ENCODE peak calls at places on chromosome 13, in ten cellular contexts. One of them, this sample, is unnamed.

GRCh38 chr13:112102243-112102642 is 35.3 kb downstream of the SOX1 start:
- DNase-seq in keratinocyte: no peak
- DNase-seq in cardiac muscle cell: peak; percentile 57
- DNase-seq in H1: no peak
- DNase-seq in aorta: no peak
- DNase-seq in HepG2: peak; percentile 6
- DNase-seq in GM23338: peak; percentile 19
- DNase-seq in CD4-positive, alpha-beta memory T cell: no peak
- DNase-seq in ascending aorta: no peak
- DNase-seq in OCI-LY7: no peak
- DNase-seq in this sample: peak; percentile 45

GRCh38 chr13:97878421-97879375 is 74.8 kb upstream of the IPO5 start:
- DNase-seq in keratinocyte: no peak
- DNase-seq in cardiac muscle cell: no peak
- DNase-seq in H1: no peak
- DNase-seq in aorta: no peak
- DNase-seq in HepG2: no peak
- DNase-seq in GM23338: no peak
- DNase-seq in CD4-positive, alpha-beta memory T cell: no peak
- DNase-seq in ascending aorta: no peak
- DNase-seq in OCI-LY7: no peak
- DNase-seq in this sample: peak; percentile 93

GRCh38 chr13:25136872-25137623 is 35.0 kb downstream of the AMER2 start:
- DNase-seq in keratinocyte: no peak
- DNase-seq in cardiac muscle cell: no peak
- DNase-seq in H1: no peak
- DNase-seq in aorta: no peak
- DNase-seq in HepG2: no peak
- DNase-seq in GM23338: peak; percentile 73
- DNase-seq in CD4-positive, alpha-beta memory T cell: no peak
- DNase-seq in ascending aorta: no peak
- DNase-seq in OCI-LY7: no peak
- DNase-seq in this sample: no peak

GRCh38 chr13:48235100-48235813 is 2.3 kb downstream of the ITM2B start:
- DNase-seq in keratinocyte: no peak
- DNase-seq in cardiac muscle cell: peak; percentile 52
- DNase-seq in H1: no peak
- DNase-seq in aorta: no peak
- DNase-seq in HepG2: no peak
- DNase-seq in GM23338: peak; percentile 65
- DNase-seq in CD4-positive, alpha-beta memory T cell: no peak
- DNase-seq in ascending aorta: no peak
- DNase-seq in OCI-LY7: peak; percentile 19
- DNase-seq in this sample: no peak

GRCh38 chr13:33057019-33057785 is 41.0 kb downstream of the KL start:
- DNase-seq in keratinocyte: no peak
- DNase-seq in cardiac muscle cell: no peak
- DNase-seq in H1: no peak
- DNase-seq in aorta: no peak
- DNase-seq in HepG2: peak; percentile 29
- DNase-seq in GM23338: peak; percentile 58
- DNase-seq in CD4-positive, alpha-beta memory T cell: no peak
- DNase-seq in ascending aorta: no peak
- DNase-seq in OCI-LY7: peak; percentile 4
- DNase-seq in this sample: no peak

GRCh38 chr13:39461685-39462266 is 141.2 kb downstream of the LHFPL6 start:
- DNase-seq in keratinocyte: no peak
- DNase-seq in cardiac muscle cell: no peak
- DNase-seq in H1: no peak
- DNase-seq in aorta: no peak
- DNase-seq in HepG2: no peak
- DNase-seq in GM23338: no peak
- DNase-seq in CD4-positive, alpha-beta memory T cell: no peak
- DNase-seq in ascending aorta: no peak
- DNase-seq in OCI-LY7: no peak
- DNase-seq in this sample: peak; percentile 61

GRCh38 chr13:45728759-45729158 is 26.6 kb downstream of the CBY2 start:
- DNase-seq in keratinocyte: no peak
- DNase-seq in cardiac muscle cell: peak; percentile 46
- DNase-seq in H1: peak; percentile 36
- DNase-seq in aorta: no peak
- DNase-seq in HepG2: peak; percentile 57
- DNase-seq in GM23338: peak; percentile 89
- DNase-seq in CD4-positive, alpha-beta memory T cell: no peak
- DNase-seq in ascending aorta: no peak
- DNase-seq in OCI-LY7: peak; percentile 29
- DNase-seq in this sample: no peak

GRCh38 chr13:39405107-39405506 is 197.9 kb downstream of the LHFPL6 start:
- DNase-seq in keratinocyte: no peak
- DNase-seq in cardiac muscle cell: no peak
- DNase-seq in H1: no peak
- DNase-seq in aorta: no peak
- DNase-seq in HepG2: no peak
- DNase-seq in GM23338: no peak
- DNase-seq in CD4-positive, alpha-beta memory T cell: no peak
- DNase-seq in ascending aorta: no peak
- DNase-seq in OCI-LY7: no peak
- DNase-seq in this sample: no peak

GRCh38 chr13:94054159-94054558 is 425.3 kb downstream of the DCT start:
- DNase-seq in keratinocyte: no peak
- DNase-seq in cardiac muscle cell: peak; percentile 47
- DNase-seq in H1: no peak
- DNase-seq in aorta: peak; percentile 31
- DNase-seq in HepG2: no peak
- DNase-seq in GM23338: no peak
- DNase-seq in CD4-positive, alpha-beta memory T cell: no peak
- DNase-seq in ascending aorta: no peak
- DNase-seq in OCI-LY7: peak; percentile 14
- DNase-seq in this sample: no peak

GRCh38 chr13:95296326-95296939 is 4.8 kb downstream of the ABCC4 start:
- DNase-seq in keratinocyte: no peak
- DNase-seq in cardiac muscle cell: peak; percentile 51
- DNase-seq in H1: no peak
- DNase-seq in aorta: no peak
- DNase-seq in HepG2: peak; percentile 56
- DNase-seq in GM23338: peak; percentile 80
- DNase-seq in CD4-positive, alpha-beta memory T cell: no peak
- DNase-seq in ascending aorta: no peak
- DNase-seq in OCI-LY7: peak; percentile 11
- DNase-seq in this sample: no peak

GRCh38 chr13:23790591-23791170 is 98.5 kb downstream of the MIPEP start:
- DNase-seq in keratinocyte: no peak
- DNase-seq in cardiac muscle cell: no peak
- DNase-seq in H1: no peak
- DNase-seq in aorta: no peak
- DNase-seq in HepG2: no peak
- DNase-seq in GM23338: no peak
- DNase-seq in CD4-positive, alpha-beta memory T cell: no peak
- DNase-seq in ascending aorta: no peak
- DNase-seq in OCI-LY7: no peak
- DNase-seq in this sample: peak; percentile 3

GRCh38 chr13:38684714-38685113 is 2.2 kb upstream of the FREM2 start:
- DNase-seq in keratinocyte: no peak
- DNase-seq in cardiac muscle cell: peak; percentile 31
- DNase-seq in H1: no peak
- DNase-seq in aorta: no peak
- DNase-seq in HepG2: no peak
- DNase-seq in GM23338: no peak
- DNase-seq in CD4-positive, alpha-beta memory T cell: no peak
- DNase-seq in ascending aorta: no peak
- DNase-seq in OCI-LY7: no peak
- DNase-seq in this sample: no peak

GRCh38 chr13:45490068-45490467 is 25.3 kb downstream of the COG3 start:
- DNase-seq in keratinocyte: no peak
- DNase-seq in cardiac muscle cell: peak; percentile 11
- DNase-seq in H1: no peak
- DNase-seq in aorta: no peak
- DNase-seq in HepG2: peak; percentile 25
- DNase-seq in GM23338: peak; percentile 56
- DNase-seq in CD4-positive, alpha-beta memory T cell: peak; percentile 30
- DNase-seq in ascending aorta: no peak
- DNase-seq in OCI-LY7: peak; percentile 13
- DNase-seq in this sample: no peak

GRCh38 chr13:60091573-60091972 is 72.2 kb downstream of the DIAPH3 start:
- DNase-seq in keratinocyte: no peak
- DNase-seq in cardiac muscle cell: no peak
- DNase-seq in H1: no peak
- DNase-seq in aorta: no peak
- DNase-seq in HepG2: no peak
- DNase-seq in GM23338: no peak
- DNase-seq in CD4-positive, alpha-beta memory T cell: no peak
- DNase-seq in ascending aorta: no peak
- DNase-seq in OCI-LY7: no peak
- DNase-seq in this sample: no peak

GRCh38 chr13:30376426-30377311 is 45.6 kb upstream of the UBE2L5 start:
- DNase-seq in keratinocyte: no peak
- DNase-seq in cardiac muscle cell: peak; percentile 92
- DNase-seq in H1: no peak
- DNase-seq in aorta: no peak
- DNase-seq in HepG2: no peak
- DNase-seq in GM23338: peak; percentile 47
- DNase-seq in CD4-positive, alpha-beta memory T cell: peak; percentile 77
- DNase-seq in ascending aorta: no peak
- DNase-seq in OCI-LY7: peak; percentile 84
- DNase-seq in this sample: no peak

GRCh38 chr13:33353210-33353609 is 67.7 kb upstream of the STARD13 start:
- DNase-seq in keratinocyte: no peak
- DNase-seq in cardiac muscle cell: no peak
- DNase-seq in H1: no peak
- DNase-seq in aorta: no peak
- DNase-seq in HepG2: no peak
- DNase-seq in GM23338: no peak
- DNase-seq in CD4-positive, alpha-beta memory T cell: no peak
- DNase-seq in ascending aorta: peak; percentile 78
- DNase-seq in OCI-LY7: peak; percentile 15
- DNase-seq in this sample: no peak

GRCh38 chr13:110197041-110197440 is 109.9 kb downstream of the COL4A1 start:
- DNase-seq in keratinocyte: no peak
- DNase-seq in cardiac muscle cell: no peak
- DNase-seq in H1: no peak
- DNase-seq in aorta: no peak
- DNase-seq in HepG2: peak; percentile 72
- DNase-seq in GM23338: no peak
- DNase-seq in CD4-positive, alpha-beta memory T cell: no peak
- DNase-seq in ascending aorta: peak; percentile 49
- DNase-seq in OCI-LY7: no peak
- DNase-seq in this sample: no peak
- H3K36me3 ChIP-seq in keratinocyte: peaks cover 15% of the 10 kb centered on the region
- H3K36me3 ChIP-seq in cardiac muscle cell: no peaks in the 10 kb centered on the region
- H3K36me3 ChIP-seq in H1: no peaks in the 10 kb centered on the region
- H3K36me3 ChIP-seq in aorta: peaks cover 10% of the 10 kb centered on the region
- H3K36me3 ChIP-seq in HepG2: no peaks in the 10 kb centered on the region
- H3K36me3 ChIP-seq in GM23338: no peaks in the 10 kb centered on the region
- H3K36me3 ChIP-seq in CD4-positive, alpha-beta memory T cell: no peaks in the 10 kb centered on the region
- H3K36me3 ChIP-seq in ascending aorta: peaks cover 84% of the 10 kb centered on the region
- H3K36me3 ChIP-seq in OCI-LY7: no peaks in the 10 kb centered on the region
- H3K36me3 ChIP-seq in this sample: peaks cover 79% of the 10 kb centered on the region

DNA sequence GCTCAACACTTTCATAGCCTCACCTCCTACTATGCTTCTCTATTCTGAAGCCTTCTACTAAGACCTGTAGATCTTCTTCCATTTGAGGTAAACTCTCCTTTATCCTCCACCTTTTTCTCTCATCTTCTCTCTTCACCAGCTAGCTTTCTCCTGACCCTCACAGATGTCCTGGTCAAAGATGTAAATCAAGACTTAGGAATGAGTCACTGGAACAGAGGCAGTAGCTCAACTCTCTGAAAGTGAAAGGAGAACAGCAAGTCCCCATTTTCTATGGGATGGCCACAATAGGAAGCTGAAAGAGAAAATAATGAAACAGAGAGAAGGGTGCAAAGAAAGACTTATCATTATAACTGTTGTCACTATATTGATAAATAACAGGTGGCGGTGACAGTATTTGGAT is 86.1 kb upstream of the DOCK9 start:
- DNase-seq in keratinocyte: no peak
- DNase-seq in cardiac muscle cell: no peak
- DNase-seq in H1: no peak
- DNase-seq in aorta: no peak
- DNase-seq in HepG2: no peak
- DNase-seq in GM23338: no peak
- DNase-seq in CD4-positive, alpha-beta memory T cell: no peak
- DNase-seq in ascending aorta: no peak
- DNase-seq in OCI-LY7: no peak
- DNase-seq in this sample: no peak
- H3K4me3 ChIP-seq in keratinocyte: no peak overlapping the region
- H3K4me3 ChIP-seq in cardiac muscle cell: no peak overlapping the region
- H3K4me3 ChIP-seq in H1: no peak overlapping the region
- H3K4me3 ChIP-seq in aorta: no peak overlapping the region
- H3K4me3 ChIP-seq in HepG2: no peak overlapping the region
- H3K4me3 ChIP-seq in GM23338: no peak overlapping the region
- H3K4me3 ChIP-seq in CD4-positive, alpha-beta memory T cell: no peak overlapping the region
- H3K4me3 ChIP-seq in ascending aorta: no peak overlapping the region
- H3K4me3 ChIP-seq in OCI-LY7: no peak overlapping the region
- H3K4me3 ChIP-seq in this sample: no peak overlapping the region

DNA sequence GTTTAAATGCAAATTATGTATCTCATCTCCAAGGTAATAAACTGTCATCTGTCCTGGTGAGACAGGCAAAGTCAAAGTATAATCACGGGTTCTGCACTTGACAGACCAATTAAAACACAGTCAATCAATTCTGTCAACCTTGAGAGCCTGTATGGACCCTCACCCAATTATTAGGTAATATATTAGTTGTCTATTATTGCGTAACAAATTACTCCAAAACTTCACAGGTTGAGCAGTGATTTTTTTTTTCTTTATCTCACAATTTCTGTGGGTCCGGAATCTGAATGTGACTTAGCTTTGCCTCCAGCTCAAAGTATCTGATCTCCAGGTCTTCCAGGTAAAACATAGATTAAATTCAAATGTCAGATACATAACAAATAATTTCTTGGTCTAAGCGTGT is 707.4 kb upstream of the ARGLU1 start:
- DNase-seq in keratinocyte: no peak
- DNase-seq in cardiac muscle cell: no peak
- DNase-seq in H1: no peak
- DNase-seq in aorta: no peak
- DNase-seq in HepG2: no peak
- DNase-seq in GM23338: no peak
- DNase-seq in CD4-positive, alpha-beta memory T cell: no peak
- DNase-seq in ascending aorta: no peak
- DNase-seq in OCI-LY7: no peak
- DNase-seq in this sample: no peak
- H3K27ac ChIP-seq in keratinocyte: no peak overlapping the region
- H3K27ac ChIP-seq in cardiac muscle cell: no peak overlapping the region
- H3K27ac ChIP-seq in H1: no peak overlapping the region
- H3K27ac ChIP-seq in aorta: no peak overlapping the region
- H3K27ac ChIP-seq in HepG2: no peak overlapping the region
- H3K27ac ChIP-seq in GM23338: no peak overlapping the region
- H3K27ac ChIP-seq in CD4-positive, alpha-beta memory T cell: no peak overlapping the region
- H3K27ac ChIP-seq in ascending aorta: no peak overlapping the region
- H3K27ac ChIP-seq in OCI-LY7: no peak overlapping the region
- H3K27ac ChIP-seq in this sample: no peak overlapping the region

DNA sequence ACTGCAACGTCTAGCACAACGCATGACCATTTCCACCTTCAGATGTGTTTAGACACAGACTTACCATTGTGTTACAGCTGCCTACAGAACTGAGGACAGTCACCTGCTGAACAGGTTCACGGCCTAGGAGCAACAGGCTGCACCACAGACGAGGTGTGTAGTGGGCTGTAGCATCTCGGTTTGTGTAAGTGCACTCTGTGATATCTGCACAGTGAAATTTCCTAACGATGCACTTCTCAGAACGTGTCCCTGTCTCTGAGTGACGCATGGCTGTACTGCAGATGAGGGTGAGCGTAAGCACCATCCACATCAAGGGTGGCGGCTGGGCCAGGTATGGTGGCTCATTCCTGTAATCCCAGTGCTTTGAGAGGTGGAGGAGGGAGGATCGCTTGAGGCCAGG is 15.2 kb downstream of the DCUN1D2 start:
- DNase-seq in keratinocyte: no peak
- DNase-seq in cardiac muscle cell: no peak
- DNase-seq in H1: no peak
- DNase-seq in aorta: no peak
- DNase-seq in HepG2: no peak
- DNase-seq in GM23338: no peak
- DNase-seq in CD4-positive, alpha-beta memory T cell: no peak
- DNase-seq in ascending aorta: no peak
- DNase-seq in OCI-LY7: no peak
- DNase-seq in this sample: no peak
- H3K36me3 ChIP-seq in keratinocyte: peaks cover 18% of the 10 kb centered on the region
- H3K36me3 ChIP-seq in cardiac muscle cell: peaks cover 34% of the 10 kb centered on the region
- H3K36me3 ChIP-seq in H1: peaks cover 28% of the 10 kb centered on the region
- H3K36me3 ChIP-seq in aorta: no peaks in the 10 kb centered on the region
- H3K36me3 ChIP-seq in HepG2: peaks cover 13% of the 10 kb centered on the region
- H3K36me3 ChIP-seq in GM23338: peaks cover 46% of the 10 kb centered on the region
- H3K36me3 ChIP-seq in CD4-positive, alpha-beta memory T cell: peaks cover 13% of the 10 kb centered on the region
- H3K36me3 ChIP-seq in ascending aorta: peaks cover 27% of the 10 kb centered on the region
- H3K36me3 ChIP-seq in OCI-LY7: peaks cover 33% of the 10 kb centered on the region
- H3K36me3 ChIP-seq in this sample: peaks cover 42% of the 10 kb centered on the region